ENCODE peak calls at places on chromosomes 11 and 22, in six cellular contexts. One of them, this sample, is unnamed.

GRCh38 chr22:38657248-38657909 is 941 bp downstream of the CBY1 start:
- DNase-seq in Calu3: peak
- DNase-seq in hypothalamus: peak
- DNase-seq in anterior cingulate cortex: no peak
- DNase-seq in activated CD4-positive, alpha-beta T cell treated with anti-CD3 and anti-CD28 coated beads, Interleukin-2, amount 50 U/mL, for 1 hour: peak
- DNase-seq in adrenal gland: no peak
- DNase-seq in this sample: no peak

GRCh38 chr11:40306938-40307548 is 1152.4 kb downstream of the LRRC4C start:
- DNase-seq in adrenal gland: no peak
- DNase-seq in activated CD4-positive, alpha-beta T cell treated with anti-CD3 and anti-CD28 coated beads, Interleukin-2, amount 50 U/mL, for 1 hour: no peak
- DNase-seq in Calu3: no peak
- DNase-seq in hypothalamus: no peak
- DNase-seq in anterior cingulate cortex: no peak
- DNase-seq in this sample: no peak

GRCh38 chr22:17091851-17092250 is 7.1 kb downstream of the IL17RA start:
- DNase-seq in activated CD4-positive, alpha-beta T cell treated with anti-CD3 and anti-CD28 coated beads, Interleukin-2, amount 50 U/mL, for 1 hour: no peak
- DNase-seq in adrenal gland: no peak
- DNase-seq in hypothalamus: no peak
- DNase-seq in anterior cingulate cortex: no peak
- DNase-seq in Calu3: no peak
- DNase-seq in this sample: no peak

GRCh38 chr11:65559951-65560537 is 1.9 kb upstream of the LTBP3 start:
- DNase-seq in Calu3: peak
- DNase-seq in anterior cingulate cortex: no peak
- DNase-seq in hypothalamus: no peak
- DNase-seq in adrenal gland: no peak
- DNase-seq in activated CD4-positive, alpha-beta T cell treated with anti-CD3 and anti-CD28 coated beads, Interleukin-2, amount 50 U/mL, for 1 hour: no peak
- DNase-seq in this sample: peak

GRCh38 chr22:45895436-45896152 is 81.4 kb downstream of the WNT7B start:
- DNase-seq in anterior cingulate cortex: no peak
- DNase-seq in hypothalamus: no peak
- DNase-seq in adrenal gland: no peak
- DNase-seq in activated CD4-positive, alpha-beta T cell treated with anti-CD3 and anti-CD28 coated beads, Interleukin-2, amount 50 U/mL, for 1 hour: no peak
- DNase-seq in Calu3: no peak
- DNase-seq in this sample: no peak

GRCh38 chr11:57761301-57762234 is at the start of gene CTNND1:
- DNase-seq in Calu3: peak
- DNase-seq in adrenal gland: peak
- DNase-seq in hypothalamus: peak
- DNase-seq in activated CD4-positive, alpha-beta T cell treated with anti-CD3 and anti-CD28 coated beads, Interleukin-2, amount 50 U/mL, for 1 hour: no peak
- DNase-seq in anterior cingulate cortex: peak
- DNase-seq in this sample: peak

GRCh38 chr22:21599053-21599893 is 30.5 kb downstream of the YDJC start:
- DNase-seq in hypothalamus: no peak
- DNase-seq in activated CD4-positive, alpha-beta T cell treated with anti-CD3 and anti-CD28 coated beads, Interleukin-2, amount 50 U/mL, for 1 hour: no peak
- DNase-seq in Calu3: no peak
- DNase-seq in anterior cingulate cortex: no peak
- DNase-seq in adrenal gland: no peak
- DNase-seq in this sample: no peak

GRCh38 chr11:620935-621814 is 3.6 kb downstream of the CDHR5 start:
- DNase-seq in Calu3: no peak
- DNase-seq in activated CD4-positive, alpha-beta T cell treated with anti-CD3 and anti-CD28 coated beads, Interleukin-2, amount 50 U/mL, for 1 hour: no peak
- DNase-seq in hypothalamus: no peak
- DNase-seq in anterior cingulate cortex: no peak
- DNase-seq in adrenal gland: no peak
- DNase-seq in this sample: no peak

GRCh38 chr11:70675697-70676374 is 277.5 kb downstream of the CTTN start:
- DNase-seq in Calu3: no peak
- DNase-seq in hypothalamus: no peak
- DNase-seq in adrenal gland: no peak
- DNase-seq in activated CD4-positive, alpha-beta T cell treated with anti-CD3 and anti-CD28 coated beads, Interleukin-2, amount 50 U/mL, for 1 hour: no peak
- DNase-seq in anterior cingulate cortex: no peak
- DNase-seq in this sample: no peak

GRCh38 chr11:17595526-17596309 is 48.7 kb downstream of the OTOG start:
- DNase-seq in Calu3: no peak
- DNase-seq in hypothalamus: no peak
- DNase-seq in activated CD4-positive, alpha-beta T cell treated with anti-CD3 and anti-CD28 coated beads, Interleukin-2, amount 50 U/mL, for 1 hour: no peak
- DNase-seq in adrenal gland: peak
- DNase-seq in anterior cingulate cortex: no peak
- DNase-seq in this sample: no peak

GRCh38 chr11:128424867-128425285 is 162.5 kb downstream of the ETS1 start:
- DNase-seq in anterior cingulate cortex: no peak
- DNase-seq in adrenal gland: no peak
- DNase-seq in hypothalamus: no peak
- DNase-seq in activated CD4-positive, alpha-beta T cell treated with anti-CD3 and anti-CD28 coated beads, Interleukin-2, amount 50 U/mL, for 1 hour: no peak
- DNase-seq in Calu3: no peak
- DNase-seq in this sample: no peak

GRCh38 chr11:78869293-78869692 is 294.6 kb upstream of the NARS2 start:
- DNase-seq in hypothalamus: no peak
- DNase-seq in Calu3: no peak
- DNase-seq in adrenal gland: no peak
- DNase-seq in anterior cingulate cortex: no peak
- DNase-seq in activated CD4-positive, alpha-beta T cell treated with anti-CD3 and anti-CD28 coated beads, Interleukin-2, amount 50 U/mL, for 1 hour: no peak
- DNase-seq in this sample: no peak

GRCh38 chr22:20805972-20806471 is 32.1 kb downstream of the SERPIND1 start:
- DNase-seq in anterior cingulate cortex: no peak
- DNase-seq in activated CD4-positive, alpha-beta T cell treated with anti-CD3 and anti-CD28 coated beads, Interleukin-2, amount 50 U/mL, for 1 hour: no peak
- DNase-seq in hypothalamus: no peak
- DNase-seq in adrenal gland: no peak
- DNase-seq in Calu3: no peak
- DNase-seq in this sample: no peak

GRCh38 chr11:47979378-47980092 is 824 bp upstream of the PTPRJ start:
- DNase-seq in adrenal gland: no peak
- DNase-seq in hypothalamus: no peak
- DNase-seq in activated CD4-positive, alpha-beta T cell treated with anti-CD3 and anti-CD28 coated beads, Interleukin-2, amount 50 U/mL, for 1 hour: no peak
- DNase-seq in anterior cingulate cortex: no peak
- DNase-seq in Calu3: no peak
- DNase-seq in this sample: no peak

GRCh38 chr11:128733440-128734115 is 39.7 kb downstream of the FLI1 start:
- DNase-seq in activated CD4-positive, alpha-beta T cell treated with anti-CD3 and anti-CD28 coated beads, Interleukin-2, amount 50 U/mL, for 1 hour: peak
- DNase-seq in anterior cingulate cortex: no peak
- DNase-seq in adrenal gland: no peak
- DNase-seq in hypothalamus: no peak
- DNase-seq in Calu3: no peak
- DNase-seq in this sample: no peak

GRCh38 chr11:109347304-109347703 is 74.7 kb upstream of the C11orf87 start:
- DNase-seq in anterior cingulate cortex: no peak
- DNase-seq in Calu3: no peak
- DNase-seq in adrenal gland: no peak
- DNase-seq in hypothalamus: no peak
- DNase-seq in activated CD4-positive, alpha-beta T cell treated with anti-CD3 and anti-CD28 coated beads, Interleukin-2, amount 50 U/mL, for 1 hour: no peak
- DNase-seq in this sample: no peak

GRCh38 chr11:100895449-100895848 is 208.4 kb downstream of the ARHGAP42 start:
- DNase-seq in hypothalamus: no peak
- DNase-seq in activated CD4-positive, alpha-beta T cell treated with anti-CD3 and anti-CD28 coated beads, Interleukin-2, amount 50 U/mL, for 1 hour: no peak
- DNase-seq in anterior cingulate cortex: no peak
- DNase-seq in adrenal gland: no peak
- DNase-seq in Calu3: no peak
- DNase-seq in this sample: no peak

GRCh38 chr11:11078344-11078743 is 220.5 kb upstream of the ZBED5 start:
- DNase-seq in anterior cingulate cortex: no peak
- DNase-seq in Calu3: no peak
- DNase-seq in hypothalamus: no peak
- DNase-seq in activated CD4-positive, alpha-beta T cell treated with anti-CD3 and anti-CD28 coated beads, Interleukin-2, amount 50 U/mL, for 1 hour: no peak
- DNase-seq in adrenal gland: no peak
- DNase-seq in this sample: no peak

GRCh38 chr22:47591709-47592108 is 829.3 kb downstream of the TBC1D22A start:
- DNase-seq in hypothalamus: no peak
- DNase-seq in activated CD4-positive, alpha-beta T cell treated with anti-CD3 and anti-CD28 coated beads, Interleukin-2, amount 50 U/mL, for 1 hour: no peak
- DNase-seq in anterior cingulate cortex: no peak
- DNase-seq in adrenal gland: no peak
- DNase-seq in Calu3: no peak
- DNase-seq in this sample: no peak

GRCh38 chr11:7547687-7548086 is 33.9 kb downstream of the PPFIBP2 start:
- DNase-seq in adrenal gland: no peak
- DNase-seq in Calu3: no peak
- DNase-seq in anterior cingulate cortex: no peak
- DNase-seq in hypothalamus: no peak
- DNase-seq in activated CD4-positive, alpha-beta T cell treated with anti-CD3 and anti-CD28 coated beads, Interleukin-2, amount 50 U/mL, for 1 hour: no peak
- DNase-seq in this sample: no peak

GRCh38 chr22:41564563-41564962 is 3.8 kb downstream of the CSDC2 start:
- DNase-seq in Calu3: no peak
- DNase-seq in anterior cingulate cortex: no peak
- DNase-seq in activated CD4-positive, alpha-beta T cell treated with anti-CD3 and anti-CD28 coated beads, Interleukin-2, amount 50 U/mL, for 1 hour: no peak
- DNase-seq in adrenal gland: no peak
- DNase-seq in hypothalamus: no peak
- DNase-seq in this sample: no peak

GRCh38 chr11:135001581-135001980 is 589.5 kb upstream of the B3GAT1 start:
- DNase-seq in adrenal gland: no peak
- DNase-seq in Calu3: no peak
- DNase-seq in activated CD4-positive, alpha-beta T cell treated with anti-CD3 and anti-CD28 coated beads, Interleukin-2, amount 50 U/mL, for 1 hour: no peak
- DNase-seq in anterior cingulate cortex: no peak
- DNase-seq in hypothalamus: no peak
- DNase-seq in this sample: no peak

GRCh38 chr11:88293931-88294330 is 43.6 kb downstream of the CTSC start:
- DNase-seq in adrenal gland: no peak
- DNase-seq in anterior cingulate cortex: no peak
- DNase-seq in hypothalamus: no peak
- DNase-seq in Calu3: no peak
- DNase-seq in activated CD4-positive, alpha-beta T cell treated with anti-CD3 and anti-CD28 coated beads, Interleukin-2, amount 50 U/mL, for 1 hour: no peak
- DNase-seq in this sample: no peak

GRCh38 chr11:62554377-62554776 is 7.8 kb upstream of the AHNAK start:
- DNase-seq in hypothalamus: no peak
- DNase-seq in Calu3: no peak
- DNase-seq in anterior cingulate cortex: no peak
- DNase-seq in adrenal gland: no peak
- DNase-seq in activated CD4-positive, alpha-beta T cell treated with anti-CD3 and anti-CD28 coated beads, Interleukin-2, amount 50 U/mL, for 1 hour: no peak
- DNase-seq in this sample: no peak